ENCODE peak calls at places on chromosomes 16 and 17, in four cellular contexts. F is GM12878, G is K562, N is HL-60. J is an unnamed sample.

GRCh38 chr16:10616395-10616743 is 36.0 kb upstream of the EMP2 start:
- DNase-seq in F (no peak), G (no peak), N (no peak), J (no peak)

GRCh38 chr17:19346351-19347255 is 15.9 kb downstream of the B9D1 start:
- DNase-seq in F (no peak), N (peak), G (peak), J (no peak)

GRCh38 chr16:84144301-84144858 is 597 bp downstream of the HSDL1 start:
- DNase-seq in G (peak), F (no peak), N (no peak), J (peak)

GRCh38 chr16:64440421-64440831 is 681.4 kb downstream of the CDH11 start:
- DNase-seq in F (no peak), N (no peak), G (no peak), J (no peak)

GRCh38 chr16:87344931-87345631 is 27.9 kb upstream of the C16orf95 start:
- DNase-seq in F (no peak), G (no peak), N (peak), J (no peak)

GRCh38 chr17:10349403-10349802 is 23.4 kb downstream of the MYH13 start:
- DNase-seq in G (no peak), N (no peak), F (no peak), J (no peak)

GRCh38 chr16:27382187-27382855 is 19.7 kb upstream of the IL21R start:
- DNase-seq in G (no peak), N (no peak), F (no peak), J (no peak)

GRCh38 chr16:82888616-82889015 is 261.8 kb downstream of the CDH13 start:
- DNase-seq in F (no peak), N (no peak), G (no peak), J (no peak)

GRCh38 chr16:66408181-66409048 is 18.7 kb upstream of the BEAN1 start:
- DNase-seq in G (no peak), N (peak), F (no peak), J (no peak)

GRCh38 chr17:27389542-27390140 is 66.6 kb upstream of the KSR1 start:
- DNase-seq in N (no peak), F (no peak), G (no peak), J (no peak)

GRCh38 chr17:29157310-29157709 is 22.9 kb downstream of the MYO18A start:
- DNase-seq in F (no peak), N (no peak), G (no peak), J (no peak)

GRCh38 chr16:17101646-17102045 is 369.1 kb downstream of the XYLT1 start:
- DNase-seq in G (peak), F (no peak), N (no peak), J (no peak)

GRCh38 chr17:16472539-16472938 is 19.5 kb downstream of the LRRC75A start:
- DNase-seq in F (no peak), G (no peak), N (no peak), J (no peak)

GRCh38 chr17:60139438-60140285 is 10.1 kb upstream of the CA4 start:
- DNase-seq in G (peak), N (no peak), F (no peak), J (no peak)

GRCh38 chr17:6913608-6914443 is 82.0 kb upstream of the ALOX12 start:
- DNase-seq in F (no peak), G (peak), N (no peak), J (peak)

GRCh38 chr16:84096447-84097005 is 20.2 kb downstream of the MBTPS1 start:
- DNase-seq in N (no peak), G (no peak), F (no peak), J (no peak)

GRCh38 chr17:74432484-74433391 is 850 bp downstream of the GPRC5C start:
- DNase-seq in N (no peak), F (no peak), G (no peak), J (no peak)

GRCh38 chr17:58447039-58447975 is 30.0 kb upstream of the RNF43 start:
- DNase-seq in G (peak), F (peak), N (peak), J (peak)

GRCh38 chr17:72794152-72794551 is 298.3 kb downstream of the SLC39A11 start:
- DNase-seq in F (no peak), G (no peak), N (no peak), J (no peak)

GRCh38 chr17:48598727-48599126 is 5.1 kb upstream of the HOXB5 start:
- DNase-seq in G (no peak), F (no peak), N (no peak), J (no peak)

GRCh38 chr16:81181013-81181720 is 57.3 kb upstream of the BCO1 start:
- DNase-seq in F (no peak), G (peak), N (no peak), J (no peak)

GRCh38 chr17:73091770-73092517 is 544 bp downstream of the SLC39A11 start:
- DNase-seq in F (no peak), N (peak), G (peak), J (no peak)

GRCh38 chr17:48556534-48557401 is 11.9 kb upstream of the HOXB2 start:
- DNase-seq in N (no peak), G (no peak), F (no peak), J (no peak)

GRCh38 chr16:66740010-66740409 is 11.4 kb downstream of the DYNC1LI2 start:
- DNase-seq in F (no peak), G (peak), N (no peak), J (no peak)

GRCh38 chr16:52436646-52437645 is 110.0 kb downstream of the TOX3 start:
- DNase-seq in N (no peak), F (no peak), G (no peak), J (no peak)

GRCh38 chr17:48561894-48562810 is 16.0 kb downstream of the HOXB4 start:
- DNase-seq in F (peak), N (no peak), G (peak), J (no peak)

GRCh38 chr17:77693776-77694175 is 264.7 kb upstream of the TNRC6C start:
- DNase-seq in F (no peak), N (no peak), G (no peak), J (no peak)

GRCh38 chr16:56190903-56191806 is at the start of gene GNAO1:
- DNase-seq in N (peak), F (no peak), G (peak), J (peak)

GRCh38 chr16:4900750-4901149 is 36.2 kb downstream of the PPL start:
- DNase-seq in F (no peak), G (no peak), N (no peak), J (no peak)

DNA sequence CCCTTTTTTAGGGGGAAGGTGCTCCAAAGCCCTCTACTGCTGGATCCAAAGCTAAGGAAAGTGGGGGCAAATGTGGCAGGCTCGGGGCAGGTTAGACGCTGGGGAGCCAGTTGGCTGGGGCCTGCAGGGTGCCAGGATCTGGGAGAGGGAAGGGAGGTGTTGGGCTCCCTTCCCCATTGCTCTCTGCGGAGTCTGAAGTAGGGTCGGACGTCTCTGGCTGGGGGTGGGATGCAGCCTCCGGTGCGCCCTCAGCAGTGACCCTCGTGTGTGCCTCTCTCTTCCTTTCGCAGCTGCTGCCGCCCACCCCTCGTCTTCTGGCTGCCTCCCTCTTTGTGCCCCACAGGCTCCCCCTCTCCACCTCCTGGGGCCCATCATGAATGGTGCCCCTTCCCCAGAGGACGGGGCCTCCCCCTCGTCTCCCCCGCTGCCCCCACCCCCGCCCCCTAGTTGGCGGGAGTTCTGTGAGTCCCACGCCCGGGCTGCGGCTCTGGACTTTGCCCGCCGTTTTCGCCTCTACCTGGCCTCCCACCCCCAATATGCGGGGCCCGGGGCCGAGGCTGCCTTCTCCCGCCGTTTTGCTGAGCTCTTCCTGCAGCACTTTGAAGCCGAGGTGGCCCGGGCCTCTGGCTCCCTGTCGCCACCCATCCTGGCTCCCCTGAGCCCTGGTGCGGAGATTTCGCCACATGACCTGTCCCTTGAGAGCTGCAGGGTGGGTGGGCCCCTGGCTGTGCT is 2.2 kb downstream of the SH2B1 start:
- DNase-seq in F (no peak), G (no peak), N (no peak), J (no peak)
- TF ChIP-seq POLR2AphosphoS5 in F (no peak), G (no peak), N (no peak), J (no peak)

DNA sequence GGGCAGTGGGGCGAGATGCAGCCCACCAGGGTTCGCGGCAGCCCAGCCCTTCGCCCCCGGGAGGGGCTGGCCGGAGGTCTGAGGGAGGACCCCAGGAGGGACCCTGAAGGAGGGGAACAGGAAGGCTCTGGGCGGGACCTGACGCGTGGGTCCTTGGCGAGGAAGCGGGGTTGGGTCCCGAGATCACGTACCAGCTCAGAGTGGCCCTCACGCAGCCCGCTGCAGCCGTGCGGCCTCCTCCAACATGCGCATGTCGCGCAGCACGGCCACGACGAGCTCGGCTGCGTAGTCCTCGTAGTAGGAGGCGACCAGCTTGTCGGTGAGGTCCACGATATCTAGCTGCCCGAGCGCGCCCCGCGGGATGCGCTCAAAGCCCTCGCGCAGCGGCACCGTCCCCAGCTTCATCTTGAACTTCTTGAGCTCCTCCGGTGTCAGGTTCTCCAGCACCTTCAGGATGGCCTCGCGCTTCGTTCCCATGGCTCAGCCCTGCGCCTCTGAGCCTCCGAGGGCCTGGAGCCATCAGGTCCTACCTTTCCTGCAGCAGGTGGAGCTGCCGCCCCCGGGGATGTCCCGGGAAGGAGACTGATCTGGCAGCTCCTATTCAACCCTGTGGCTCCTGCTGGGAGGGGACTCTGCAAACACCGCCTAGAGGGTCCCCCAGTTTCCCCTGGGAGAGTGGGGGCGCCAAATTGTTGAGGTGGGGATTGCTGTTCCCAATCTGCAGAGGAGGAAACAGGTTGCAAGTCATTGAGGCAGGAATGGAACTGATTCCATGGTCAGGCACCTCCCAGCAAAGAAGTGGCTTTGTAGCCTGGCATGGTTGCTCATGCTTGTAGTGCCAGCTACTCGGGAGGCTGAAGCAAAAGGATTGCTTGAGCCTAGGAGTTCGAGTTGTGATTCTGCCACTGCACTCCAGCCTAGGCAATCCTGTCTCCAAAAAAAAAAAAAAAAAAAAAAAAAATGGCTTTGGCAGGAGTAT is at the start of gene PYDC1:
- DNase-seq in F (no peak), N (no peak), G (peak), J (no peak)
- TF ChIP-seq SPI1 in F (no peak), N (no peak), G (no peak), J (no peak)

GRCh38 chr17:81722184-81723120 is 10.4 kb downstream of the SLC25A10 start:
- DNase-seq in N (no peak), F (no peak), G (peak), J (no peak)
- TF ChIP-seq POLR2AphosphoS5 in N (peak), F (no peak), G (no peak), J (no peak)

GRCh38 chr17:80955078-80955477 is 36.6 kb upstream of the CHMP6 start:
- DNase-seq in G (no peak), N (no peak), F (no peak), J (no peak)
- TF ChIP-seq SPI1 in G (no peak), N (no peak), F (no peak), J (no peak)

GRCh38 chr17:45704251-45704650 is 79.9 kb upstream of the CRHR1 start:
- DNase-seq in N (no peak), F (no peak), G (no peak), J (no peak)

GRCh38 chr17:45706033-45706432 is 78.1 kb upstream of the CRHR1 start:
- DNase-seq in G (no peak), N (no peak), F (no peak), J (no peak)

GRCh38 chr17:45703806-45704205 is 80.3 kb upstream of the CRHR1 start:
- DNase-seq in G (no peak), F (no peak), N (no peak), J (no peak)

GRCh38 chr17:45703348-45703747 is 80.8 kb upstream of the CRHR1 start:
- DNase-seq in N (no peak), G (no peak), F (no peak), J (no peak)

GRCh38 chr17:45705123-45706009 is 78.8 kb upstream of the CRHR1 start:
- DNase-seq in G (peak), N (no peak), F (no peak), J (no peak)
- TF ChIP-seq POLR2AphosphoS5 in G (no peak), N (no peak), F (no peak), J (no peak)

GRCh38 chr16:54241525-54241924 is 45.1 kb downstream of the IRX3 start:
- DNase-seq in G (no peak), N (no peak), F (no peak), J (no peak)

GRCh38 chr16:54242199-54242598 is 44.4 kb downstream of the IRX3 start:
- DNase-seq in G (peak), F (no peak), N (no peak), J (no peak)

GRCh38 chr16:54245788-54246453 is 40.7 kb downstream of the IRX3 start:
- DNase-seq in G (no peak), N (no peak), F (no peak), J (no peak)

GRCh38 chr16:54246454-54246821 is 40.1 kb downstream of the IRX3 start:
- DNase-seq in N (no peak), G (no peak), F (no peak), J (no peak)

GRCh38 chr16:54244061-54244886 is 42.3 kb downstream of the IRX3 start:
- DNase-seq in F (no peak), G (peak), N (no peak), J (no peak)
- TF ChIP-seq SPI1 in F (no peak), G (no peak), N (no peak), J (no peak)

DNA sequence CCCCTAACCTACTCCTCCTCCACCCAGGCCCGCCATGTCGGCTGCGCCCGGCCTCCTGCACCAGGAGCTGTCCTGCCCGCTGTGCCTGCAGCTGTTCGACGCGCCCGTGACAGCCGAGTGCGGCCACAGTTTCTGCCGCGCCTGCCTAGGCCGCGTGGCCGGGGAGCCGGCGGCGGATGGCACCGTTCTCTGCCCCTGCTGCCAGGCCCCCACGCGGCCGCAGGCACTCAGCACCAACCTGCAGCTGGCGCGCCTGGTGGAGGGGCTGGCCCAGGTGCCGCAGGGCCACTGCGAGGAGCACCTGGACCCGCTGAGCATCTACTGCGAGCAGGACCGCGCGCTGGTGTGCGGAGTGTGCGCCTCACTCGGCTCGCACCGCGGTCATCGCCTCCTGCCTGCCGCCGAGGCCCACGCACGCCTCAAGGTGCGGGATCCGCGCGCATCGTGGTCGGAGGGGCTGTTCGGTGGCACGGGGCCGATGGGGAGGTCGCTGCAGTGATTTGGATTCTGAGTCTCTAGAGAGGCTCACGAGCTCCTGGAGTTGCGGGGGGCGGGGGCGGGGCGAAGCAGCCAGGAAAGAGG is 877 bp downstream of the TRIM72 start:
- DNase-seq in F (no peak), G (no peak), N (no peak), J (no peak)
- TF ChIP-seq POLR2AphosphoS5 in F (no peak), G (no peak), N (no peak), J (no peak)

GRCh38 chr17:67700037-67700436 is 17.7 kb upstream of the NOL11 start:
- DNase-seq in F (no peak), N (no peak), G (no peak), J (no peak)

GRCh38 chr17:67700720-67701119 is 17.0 kb upstream of the NOL11 start:
- DNase-seq in N (no peak), G (no peak), F (no peak), J (no peak)

GRCh38 chr17:67693811-67694210 is 23.9 kb upstream of the NOL11 start:
- DNase-seq in N (no peak), F (no peak), G (no peak), J (no peak)

GRCh38 chr17:67696347-67696746 is 21.4 kb upstream of the NOL11 start:
- DNase-seq in G (no peak), F (no peak), N (no peak), J (no peak)

DNA sequence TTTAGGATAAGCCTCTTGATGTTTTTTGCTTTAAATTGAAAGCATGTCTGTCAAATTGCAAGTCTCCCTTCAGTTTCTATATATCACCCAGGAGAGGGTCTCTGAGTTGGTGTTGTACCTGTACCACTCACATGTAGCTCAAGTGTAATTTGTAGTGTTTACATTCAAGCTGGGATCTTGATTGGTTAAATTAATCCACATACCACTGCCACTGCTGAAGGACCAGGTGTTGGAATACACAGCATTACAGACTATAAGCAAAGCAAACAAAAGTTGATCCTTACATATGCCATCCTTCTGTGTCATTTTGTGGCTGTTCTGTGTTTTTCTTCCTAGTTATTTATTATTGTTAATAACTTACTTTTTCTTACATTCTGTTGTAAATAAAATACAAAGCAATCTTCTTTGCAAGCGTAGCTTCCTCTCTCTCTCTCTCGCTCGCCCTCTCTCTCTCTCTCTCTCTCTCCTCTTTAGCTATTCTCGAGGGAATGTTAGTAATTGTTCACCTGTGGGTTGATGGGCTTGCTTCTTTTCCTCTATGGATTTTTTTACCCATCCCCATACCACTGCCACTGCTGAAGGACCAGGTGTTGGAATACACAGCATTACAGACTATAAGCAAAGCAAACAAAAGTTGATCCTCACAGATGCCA is 20.8 kb upstream of the NOL11 start:
- DNase-seq in F (no peak), G (no peak), N (no peak), J (no peak)
- TF ChIP-seq SPI1 in F (no peak), G (no peak), N (no peak), J (no peak)

GRCh38 chr16:70579248-70579647 is 55.6 kb downstream of the SF3B3 start:
- DNase-seq in N (no peak), G (no peak), F (no peak), J (no peak)
- TF ChIP-seq POLR2AphosphoS5 in N (no peak), G (no peak), F (no peak), J (no peak)

J was measured in GM12891.